ENCODE peak calls at places on chromosome 19, in four cellular contexts. U is transverse colon, P is uterus, X is AG04450. J is an unnamed sample.

GRCh38 chr19:34471906-34472305 is 9.7 kb upstream of the WTIP start:
- DNase-seq in U (no peak), P (no peak), X (no peak), J (no peak)

GRCh38 chr19:4575267-4575793 is 15.8 kb upstream of the SEMA6B start:
- DNase-seq in U (no peak), P (peak; percentile 47), X (peak; percentile 76), J (peak; percentile 42)

GRCh38 chr19:32674153-32674958 is 624 bp downstream of the ANKRD27 start:
- DNase-seq in U (no peak), P (no peak), X (no peak), J (no peak)

GRCh38 chr19:15300533-15301194 is 31.7 kb downstream of the BRD4 start:
- DNase-seq in U (no peak), P (no peak), X (peak; percentile 71), J (no peak)

GRCh38 chr19:50793558-50794065 is 3.4 kb downstream of the ACP4 start:
- DNase-seq in U (no peak), P (no peak), X (no peak), J (no peak)

GRCh38 chr19:7670150-7670784 is 1.4 kb downstream of the RETN start:
- DNase-seq in U (no peak), P (no peak), X (no peak), J (no peak)

GRCh38 chr19:18984251-18984650 is 43.2 kb upstream of the HOMER3 start:
- DNase-seq in U (no peak), P (no peak), X (no peak), J (no peak)

GRCh38 chr19:22545751-22546150 is 88.4 kb upstream of the ZNF492 start:
- DNase-seq in U (peak; percentile 12), P (peak; percentile 65), X (no peak), J (no peak)

GRCh38 chr19:12187625-12188024 is 24.7 kb downstream of the ZNF136 start:
- DNase-seq in U (no peak), P (no peak), X (no peak), J (no peak)
- H3K4me3 ChIP-seq in U (no peak overlapping the region), P (no peak overlapping the region), X (no peak overlapping the region), J (no peak overlapping the region)

GRCh38 chr19:17357078-17357666 is 19.8 kb downstream of the GTPBP3 start:
- DNase-seq in U (no peak), P (no peak), X (no peak), J (no peak)

GRCh38 chr19:17358395-17358794 is 18.7 kb downstream of the PLVAP start:
- DNase-seq in U (no peak), P (peak; percentile 42), X (no peak), J (no peak)

GRCh38 chr19:17359905-17360800 is 17.0 kb downstream of the PLVAP start:
- DNase-seq in U (no peak), P (no peak), X (no peak), J (no peak)

GRCh38 chr19:17353386-17353785 is 16.0 kb downstream of the GTPBP3 start:
- DNase-seq in U (no peak), P (no peak), X (no peak), J (no peak)

DNA sequence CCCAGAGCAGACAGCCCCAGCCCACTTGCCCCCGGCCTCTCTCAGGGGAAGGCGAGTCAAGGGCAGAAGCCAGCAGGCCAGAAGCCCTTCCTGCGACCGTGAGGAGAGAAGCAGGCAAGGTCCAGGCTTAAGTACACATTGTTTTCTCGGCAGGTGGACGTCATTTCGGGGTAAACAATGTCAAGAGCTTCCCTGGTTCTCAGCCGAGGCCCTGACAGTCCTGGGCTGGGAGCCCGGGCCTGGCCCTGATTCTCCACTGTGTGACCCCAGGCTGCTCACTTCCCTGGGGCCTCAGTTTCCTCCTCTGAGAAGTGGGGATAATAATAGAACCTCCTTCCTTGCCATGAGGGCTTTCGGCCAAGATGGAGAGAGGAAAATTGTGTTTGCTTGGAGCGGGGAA is 19.4 kb downstream of the PLVAP start:
- DNase-seq in U (no peak), P (no peak), X (no peak), J (no peak)
- H3K27ac ChIP-seq in U (no peak overlapping the region), P (peak overlapping the region; percentile 57), X (no peak overlapping the region), J (peak overlapping the region; percentile 27)

GRCh38 chr19:12484011-12484370 is 625 bp downstream of the ZNF709 start:
- DNase-seq in U (no peak), P (no peak), X (no peak), J (no peak)

GRCh38 chr19:12481781-12482504 is 2.7 kb downstream of the ZNF709 start:
- DNase-seq in U (no peak), P (no peak), X (no peak), J (no peak)

GRCh38 chr19:12482505-12482886 is 2.1 kb downstream of the ZNF709 start:
- DNase-seq in U (no peak), P (no peak), X (no peak), J (no peak)

GRCh38 chr19:12484371-12485322 is at the start of gene ZNF709:
- DNase-seq in U (peak; percentile 93), P (peak; percentile 93), X (peak; percentile 45), J (peak; percentile 91)

GRCh38 chr19:12485571-12485970 is 955 bp upstream of the ZNF709 start:
- DNase-seq in U (no peak), P (no peak), X (no peak), J (no peak)
- H3K4me3 ChIP-seq in U (no peak overlapping the region), P (no peak overlapping the region), X (no peak overlapping the region), J (no peak overlapping the region)

GRCh38 chr19:46620716-46621115 is 4.2 kb downstream of the PTGIR start:
- DNase-seq in U (no peak), P (no peak), X (no peak), J (no peak)
- H3K27ac ChIP-seq in U (peak overlapping the region; percentile 80), P (peak overlapping the region; percentile 62), X (peak overlapping the region; percentile 78), J (peak overlapping the region; percentile 8)

GRCh38 chr19:35673121-35673804 is 6.9 kb downstream of the UPK1A start:
- DNase-seq in U (peak; percentile 35), P (no peak), X (no peak), J (no peak)
- H3K4me3 ChIP-seq in U (no peak overlapping the region), P (no peak overlapping the region), X (peak overlapping the region; percentile 48), J (peak overlapping the region; percentile 3)

DNA sequence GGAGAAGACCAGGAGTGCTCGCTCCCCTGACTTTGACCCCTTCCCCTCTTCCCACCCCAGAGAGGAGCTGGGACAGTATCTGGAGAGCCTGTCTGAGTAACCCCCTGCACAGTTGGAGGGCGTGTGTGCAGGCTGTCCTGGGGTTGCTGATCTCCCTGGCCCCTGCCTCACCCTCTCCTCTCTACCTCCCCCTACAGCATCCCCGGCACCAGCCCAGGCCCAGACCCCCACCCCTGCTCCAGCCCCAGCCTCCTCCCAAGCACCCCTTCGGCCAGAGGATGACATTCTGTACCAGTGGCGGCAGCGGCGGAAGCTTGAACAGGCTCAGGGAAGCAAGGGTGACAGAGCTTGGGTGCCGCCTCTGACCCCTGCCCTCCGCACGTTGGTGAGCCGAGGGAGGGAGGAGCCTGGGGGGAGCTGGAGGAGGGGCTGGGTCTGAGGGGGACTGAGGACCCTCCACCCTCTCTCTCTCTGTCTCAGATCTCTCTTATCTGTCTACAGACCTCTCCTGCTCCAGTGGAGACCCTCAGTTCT is 8.7 kb downstream of the PROSER3 start:
- DNase-seq in U (no peak), P (no peak), X (no peak), J (no peak)
- H3K27ac ChIP-seq in U (no peak overlapping the region), P (no peak overlapping the region), X (no peak overlapping the region), J (no peak overlapping the region)

DNA sequence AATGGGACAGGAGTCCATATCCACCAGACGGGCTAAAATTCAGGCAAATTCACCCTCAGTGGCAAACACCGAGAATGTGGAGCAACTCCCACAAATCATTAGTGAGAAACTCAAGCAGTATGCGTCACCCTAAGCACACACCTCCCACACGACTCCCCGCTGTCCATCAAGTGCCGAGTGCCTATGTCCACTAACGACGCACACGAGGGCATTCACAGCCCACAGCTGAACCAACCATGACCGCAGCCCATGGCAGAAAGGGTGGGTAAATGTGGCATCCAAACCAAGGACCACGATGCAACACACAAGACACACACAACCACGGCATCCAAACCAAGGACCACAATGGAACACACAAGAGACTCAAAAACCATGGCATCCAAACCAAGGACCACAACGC is 22.0 kb downstream of the MIER2 start:
- DNase-seq in U (no peak), P (no peak), X (no peak), J (no peak)
- H3K4me3 ChIP-seq in U (no peak overlapping the region), P (no peak overlapping the region), X (no peak overlapping the region), J (no peak overlapping the region)

GRCh38 chr19:12495002-12495802 is 10.6 kb upstream of the ZNF709 start:
- DNase-seq in U (peak; percentile 97), P (peak; percentile 87), X (peak; percentile 18), J (peak; percentile 94)
- H3K27ac ChIP-seq in U (peak overlapping the region; percentile 82), P (peak overlapping the region; percentile 78), X (no peak overlapping the region), J (peak overlapping the region; percentile 85)

GRCh38 chr19:13463296-13463695 is 43.0 kb downstream of the CACNA1A start:
- DNase-seq in U (no peak), P (no peak), X (no peak), J (no peak)
- H3K4me3 ChIP-seq in U (no peak overlapping the region), P (no peak overlapping the region), X (no peak overlapping the region), J (no peak overlapping the region)

DNA sequence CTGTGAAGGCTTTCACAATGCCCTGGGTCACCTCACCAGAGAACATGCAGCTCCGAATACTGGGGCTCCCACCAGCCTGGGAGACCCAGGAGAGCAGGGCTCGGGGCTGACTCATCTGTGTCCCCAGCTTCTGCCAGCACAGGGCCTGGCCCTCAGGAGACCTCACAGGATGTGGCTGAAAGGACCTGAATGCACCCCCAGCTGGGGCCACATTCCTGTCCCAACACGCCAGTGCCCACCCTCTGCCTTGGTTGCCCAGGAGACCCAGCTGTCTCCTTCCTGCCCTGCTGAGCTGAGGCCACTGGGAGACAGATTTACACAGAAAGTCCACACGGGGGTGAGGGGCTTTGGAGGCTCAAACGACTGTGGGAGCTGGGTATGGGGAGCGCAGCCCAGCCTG is 11.9 kb downstream of the BCAT2 start:
- DNase-seq in U (no peak), P (no peak), X (no peak), J (no peak)
- H3K27ac ChIP-seq in U (no peak overlapping the region), P (no peak overlapping the region), X (no peak overlapping the region), J (no peak overlapping the region)